ENCODE peak calls at places on chromosomes 6 and 20, in four cellular contexts. T is activated CD4-positive, alpha-beta T cell treated with anti-CD3 and anti-CD28 coated beads, Interleukin-2, amount 50 U/mL, for 1 hour; V is nephron progenitor cell; D is iPS-NIHi11. Q is an unnamed sample.

GRCh38 chr6:165701564-165702354 is 38.7 kb upstream of the PDE10A start:
- DNase-seq in T (no peak), V (no peak), D (no peak), Q (no peak)

GRCh38 chr6:119241124-119241491 is 108.5 kb downstream of the MAN1A1 start:
- DNase-seq in T (no peak), V (no peak), D (no peak), Q (peak)

GRCh38 chr6:152462716-152463115 is 174.4 kb downstream of the SYNE1 start:
- DNase-seq in T (no peak), V (no peak), D (no peak), Q (no peak)

GRCh38 chr6:53646606-53647005 is 18.9 kb downstream of the KLHL31 start:
- DNase-seq in T (no peak), V (no peak), D (no peak), Q (no peak)

GRCh38 chr20:32538526-32538918 is 46.6 kb downstream of the NOL4L start:
- DNase-seq in T (peak), V (no peak), D (peak), Q (peak)

GRCh38 chr20:36605309-36606170 is at the start of gene RAB5IF:
- DNase-seq in T (peak), V (peak), D (peak), Q (peak)

GRCh38 chr20:18614244-18614643 is 26.4 kb downstream of the DTD1 start:
- DNase-seq in T (no peak), V (no peak), D (no peak), Q (no peak)

GRCh38 chr6:5274231-5274630 is 12.9 kb downstream of the FARS2 start:
- DNase-seq in T (no peak), V (no peak), D (no peak), Q (no peak)

GRCh38 chr20:24747015-24747712 is 201.9 kb upstream of the CST7 start:
- DNase-seq in T (no peak), V (peak), D (no peak), Q (no peak)

GRCh38 chr6:16181429-16182359 is 52.8 kb downstream of the MYLIP start:
- DNase-seq in T (no peak), V (no peak), D (no peak), Q (no peak)

GRCh38 chr6:15008269-15008668 is 237.6 kb upstream of the JARID2 start:
- DNase-seq in T (no peak), V (no peak), D (no peak), Q (no peak)

GRCh38 chr6:35487653-35488516 is 9.0 kb downstream of the TEAD3 start:
- DNase-seq in T (no peak), V (no peak), D (no peak), Q (peak)

Q was measured in hepatocyte.